ENCODE peak calls at places on chromosomes 16 and 17, in five cellular contexts. U is RWPE1; J is endothelial cell; R is tibial nerve; L is CD8-positive, alpha-beta T cell. T is an unnamed sample.

GRCh38 chr17:35241520-35241919 is 1.4 kb upstream of the SLFN5 start:
- DNase-seq in J (no peak), L (peak), U (no peak), R (no peak), T (no peak)

GRCh38 chr16:16028311-16028999 is 79.0 kb downstream of the ABCC1 start:
- DNase-seq in U (no peak), L (no peak), R (no peak), J (no peak), T (no peak)

GRCh38 chr16:19666451-19666850 is 51.6 kb downstream of the KNOP1 start:
- DNase-seq in R (no peak), L (no peak), U (no peak), J (no peak), T (no peak)

GRCh38 chr16:9258423-9259051 is 167.1 kb downstream of the HAPSTR1 start:
- DNase-seq in U (peak), R (no peak), J (peak), L (no peak), T (no peak)

GRCh38 chr16:50165473-50165872 is 12.4 kb downstream of the TENT4B start:
- DNase-seq in U (no peak), J (no peak), L (no peak), R (no peak), T (no peak)

GRCh38 chr17:64679710-64680216 is 17.7 kb upstream of the SMURF2 start:
- DNase-seq in L (no peak), U (peak), R (no peak), J (no peak), T (peak)

GRCh38 chr17:7956208-7956965 is 24.4 kb downstream of the CNTROB start:
- DNase-seq in J (no peak), L (no peak), U (no peak), R (no peak), T (no peak)

GRCh38 chr16:53821487-53821886 is 117.5 kb downstream of the FTO start:
- DNase-seq in R (no peak), L (no peak), J (no peak), U (no peak), T (no peak)

GRCh38 chr17:63772801-63773271 is 561 bp downstream of the CCDC47 start:
- DNase-seq in R (peak), U (no peak), L (no peak), J (no peak), T (no peak)

GRCh38 chr16:2960183-2961010 is 3.7 kb upstream of the KREMEN2 start:
- DNase-seq in R (no peak), U (no peak), J (no peak), L (no peak), T (no peak)

GRCh38 chr17:47957591-47958490 is at the start of gene PRR15L:
- DNase-seq in U (no peak), L (no peak), J (no peak), R (no peak), T (no peak)

GRCh38 chr16:88846088-88846487 is 10.7 kb downstream of the GALNS start:
- DNase-seq in L (no peak), R (no peak), U (no peak), J (no peak), T (no peak)

GRCh38 chr16:63422633-63423032 is 1386.4 kb upstream of the CDH8 start:
- DNase-seq in U (no peak), J (no peak), L (no peak), R (no peak), T (no peak)

GRCh38 chr16:49335828-49336227 is 37.8 kb upstream of the C16orf78 start:
- DNase-seq in U (no peak), L (no peak), R (no peak), J (no peak), T (no peak)

GRCh38 chr17:77253611-77254051 is 112.9 kb downstream of the SEC14L1 start:
- DNase-seq in R (no peak), L (no peak), U (no peak), J (no peak), T (no peak)

GRCh38 chr17:34081269-34081668 is 173.8 kb upstream of the CCL2 start:
- DNase-seq in J (peak), R (no peak), U (no peak), L (no peak), T (no peak)

GRCh38 chr17:74862108-74862901 is 2.6 kb upstream of the GRIN2C start:
- DNase-seq in L (peak), R (no peak), U (no peak), J (peak), T (peak)

GRCh38 chr16:8167436-8167835 is 422.9 kb downstream of the TMEM114 start:
- DNase-seq in J (no peak), R (no peak), L (no peak), U (no peak), T (no peak)

GRCh38 chr17:80826346-80826954 is 165.2 kb upstream of the CHMP6 start:
- DNase-seq in L (no peak), J (no peak), R (no peak), U (no peak), T (no peak)

GRCh38 chr17:80825471-80826345 is 165.9 kb upstream of the CHMP6 start:
- DNase-seq in U (no peak), L (no peak), R (no peak), J (no peak), T (no peak)

GRCh38 chr17:80829166-80829813 is 162.4 kb upstream of the CHMP6 start:
- DNase-seq in J (no peak), R (no peak), U (no peak), L (no peak), T (no peak)

GRCh38 chr17:80827646-80828643 is 163.7 kb upstream of the CHMP6 start:
- DNase-seq in L (no peak), J (no peak), U (peak), R (no peak), T (no peak)

DNA sequence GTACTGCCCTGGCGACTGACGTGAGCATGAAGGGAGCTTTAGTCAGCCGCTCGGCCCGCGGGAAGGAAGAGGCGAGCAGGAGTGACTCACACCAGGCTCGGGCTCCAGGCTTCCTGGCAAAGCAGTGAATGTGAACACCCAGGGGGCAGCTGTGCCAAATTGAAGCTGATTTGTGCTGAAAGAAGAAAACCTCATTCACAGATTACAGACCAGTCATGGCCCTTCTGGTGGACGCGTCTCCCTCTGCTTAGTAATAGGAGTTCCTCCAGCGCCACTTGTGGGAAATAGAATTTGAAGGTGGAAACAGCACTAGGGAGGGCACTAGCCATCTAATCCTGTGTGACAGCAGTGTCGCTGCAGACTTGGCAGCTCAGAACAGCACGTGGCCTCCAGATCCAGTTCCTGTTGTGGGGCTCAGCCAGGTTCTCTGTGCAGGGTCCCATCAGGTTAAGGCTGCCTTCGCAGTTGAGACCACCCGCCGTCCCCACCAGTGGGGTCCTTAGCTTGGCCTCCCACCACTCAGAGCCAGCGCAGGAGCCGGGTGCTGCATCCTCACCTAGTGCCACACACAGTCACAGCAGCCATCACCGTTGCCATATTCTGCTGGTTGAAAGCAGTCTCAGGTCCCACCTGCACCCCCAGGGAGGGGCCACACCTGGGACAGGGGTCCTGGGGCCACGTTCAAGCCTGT is 164.5 kb upstream of the CHMP6 start:
- DNase-seq in L (no peak), J (no peak), U (peak), R (peak), T (peak)
- TF ChIP-seq CTCF in L (no peak), J (no peak), U (no peak), R (no peak), T (no peak)

GRCh38 chr16:31079342-31079944 is 5.2 kb downstream of the ZNF646 start:
- DNase-seq in J (no peak), L (no peak), R (no peak), U (no peak), T (no peak)

GRCh38 chr16:31078597-31079341 is 4.5 kb downstream of the ZNF646 start:
- DNase-seq in J (no peak), L (no peak), U (no peak), R (no peak), T (no peak)

GRCh38 chr16:31076319-31076718 is 2.1 kb downstream of the ZNF646 start:
- DNase-seq in R (no peak), U (no peak), J (no peak), L (no peak), T (no peak)

GRCh38 chr16:31077024-31077423 is 2.8 kb downstream of the ZNF646 start:
- DNase-seq in R (no peak), J (no peak), L (no peak), U (no peak), T (no peak)

GRCh38 chr16:31077592-31078199 is 3.5 kb downstream of the ZNF646 start:
- DNase-seq in R (no peak), U (no peak), J (no peak), L (no peak), T (no peak)
- TF ChIP-seq CTCF in R (no peak), U (no peak), J (no peak), L (no peak), T (no peak)

DNA sequence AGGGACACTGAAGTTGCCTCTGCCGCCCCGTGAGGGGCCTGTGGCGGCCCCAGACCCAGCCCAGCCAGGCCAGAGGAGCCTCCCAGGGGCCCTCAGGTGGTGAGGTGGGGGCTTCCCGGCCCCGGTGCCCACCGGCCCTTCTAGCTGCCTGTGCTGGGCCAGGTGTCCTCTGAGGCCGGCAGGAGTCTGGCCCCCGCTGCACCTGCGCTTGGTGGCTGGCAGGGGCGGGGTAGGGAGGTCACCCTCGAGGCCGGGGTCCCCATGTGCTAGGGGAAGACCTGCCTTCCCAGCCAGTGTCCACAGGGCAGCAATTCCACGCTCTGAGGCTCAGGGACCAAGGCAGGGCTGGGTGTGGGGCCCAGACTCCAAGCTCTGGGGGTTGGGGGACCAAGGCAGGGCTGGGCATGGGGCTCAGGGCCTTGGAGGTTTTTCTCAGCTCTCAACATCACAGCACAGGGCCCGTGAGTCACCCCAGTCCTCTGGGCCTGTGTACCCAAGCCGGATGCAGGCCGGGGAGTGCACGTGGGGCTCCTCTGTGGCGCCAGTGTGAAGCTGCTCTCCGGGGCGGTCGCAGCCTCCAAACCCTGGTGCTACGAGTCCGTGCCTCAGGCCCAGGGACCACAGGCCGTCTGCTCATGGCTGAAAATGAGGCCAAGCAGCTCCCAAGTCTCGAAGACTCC is 1.3 kb upstream of the CCDC154 start:
- DNase-seq in L (no peak), R (no peak), J (no peak), U (no peak), T (no peak)
- TF ChIP-seq CTCF in L (no peak), R (no peak), J (no peak), U (no peak), T (no peak)

GRCh38 chr17:58527306-58527705 is 12.9 kb upstream of the MTMR4 start:
- DNase-seq in U (no peak), L (no peak), J (no peak), R (no peak), T (no peak)
- TF ChIP-seq CTCF in U (no peak), L (no peak), J (peak), R (no peak), T (no peak)

GRCh38 chr17:49677933-49678847 is at the start of gene SPOP:
- DNase-seq in L (peak), J (peak), U (peak), R (peak), T (peak)
- TF ChIP-seq CTCF in L (no peak), J (no peak), U (no peak), R (no peak), T (no peak)

GRCh38 chr16:80460004-80460403 is 80.8 kb upstream of the DYNLRB2 start:
- DNase-seq in L (no peak), R (no peak), U (no peak), J (no peak), T (no peak)
- TF ChIP-seq CTCF in L (no peak), R (no peak), U (no peak), J (no peak), T (no peak)

GRCh38 chr16:85879975-85880831 is 18.8 kb upstream of the IRF8 start:
- DNase-seq in R (no peak), J (no peak), U (no peak), L (no peak), T (no peak)

GRCh38 chr16:85881436-85881835 is 17.5 kb upstream of the IRF8 start:
- DNase-seq in R (no peak), L (no peak), J (no peak), U (no peak), T (no peak)

GRCh38 chr16:85882181-85882810 is 16.7 kb upstream of the IRF8 start:
- DNase-seq in U (no peak), L (no peak), J (no peak), R (no peak), T (no peak)

GRCh38 chr16:85878407-85878806 is 20.6 kb upstream of the IRF8 start:
- DNase-seq in J (no peak), L (no peak), U (no peak), R (no peak), T (no peak)

GRCh38 chr16:85878875-85879274 is 20.1 kb upstream of the IRF8 start:
- DNase-seq in U (peak), L (no peak), J (peak), R (no peak), T (no peak)
- TF ChIP-seq CTCF in U (no peak), L (no peak), J (no peak), R (no peak), T (no peak)

DNA sequence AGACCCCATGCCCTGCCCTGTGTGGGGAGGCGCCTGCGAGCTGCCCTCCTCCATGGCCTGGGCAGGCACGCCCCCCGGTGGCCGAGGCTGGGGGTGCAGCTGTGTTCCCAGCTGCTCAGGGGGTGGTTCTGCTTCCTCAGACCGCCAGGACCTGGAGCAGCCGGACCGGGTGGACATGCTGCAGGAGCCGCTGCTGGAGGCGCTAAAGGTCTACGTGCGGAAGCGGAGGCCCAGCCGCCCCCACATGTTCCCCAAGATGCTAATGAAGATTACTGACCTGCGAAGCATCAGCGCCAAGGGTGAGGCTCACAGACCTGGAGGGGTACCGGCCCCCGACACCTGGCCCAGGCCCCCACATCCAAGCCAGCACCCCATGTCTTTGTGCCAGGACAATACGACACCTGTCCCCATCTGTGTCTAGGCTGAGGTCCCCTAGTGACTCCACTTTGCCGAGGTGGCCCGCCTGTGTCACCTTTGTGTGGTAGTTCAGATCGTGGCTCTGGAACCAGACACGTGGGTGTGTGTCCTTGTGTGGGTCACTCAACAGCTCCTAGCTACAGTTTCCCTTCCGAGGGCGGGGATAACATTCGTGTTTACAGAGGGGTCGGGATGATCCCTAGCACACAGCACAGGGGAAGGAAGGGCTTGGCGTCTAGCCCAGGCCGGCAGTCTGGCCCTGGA is 9.3 kb downstream of the GJD3 start:
- DNase-seq in L (peak), R (peak), J (peak), U (peak), T (peak)
- TF ChIP-seq CTCF in L (peak), R (peak), J (peak), U (peak), T (peak)

T was measured in tibial artery.